ENCODE peak calls at places on chromosome 17, in five cellular contexts. L, S, E, J and U are unnamed samples.

GRCh38 chr17:30556374-30557332 is 79.4 kb downstream of the GOSR1 start:
- DNase-seq in L (no peak), S (no peak), E (no peak), J (no peak), U (no peak)

GRCh38 chr17:7591596-7591995 is 1.7 kb upstream of the SOX15 start:
- DNase-seq in L (no peak), S (no peak), E (no peak), J (no peak), U (no peak)

GRCh38 chr17:72554508-72554907 is 433.7 kb downstream of the SOX9 start:
- DNase-seq in L (no peak), S (no peak), E (no peak), J (no peak), U (no peak)

GRCh38 chr17:80425835-80426426 is 11.0 kb downstream of the ENDOV start:
- DNase-seq in L (no peak), S (no peak), E (no peak), J (no peak), U (no peak)

GRCh38 chr17:49985310-49985990 is 9.6 kb downstream of the DLX3 start:
- DNase-seq in L (no peak), S (no peak), E (no peak), J (no peak), U (no peak)

GRCh38 chr17:29241015-29241963 is 5.4 kb upstream of the CRYBA1 start:
- DNase-seq in L (peak), S (no peak), E (peak), J (peak), U (peak)

GRCh38 chr17:82287849-82288601 is 14.5 kb upstream of the CSNK1D start:
- DNase-seq in L (peak), S (no peak), E (no peak), J (peak), U (peak)

GRCh38 chr17:81022371-81022729 is 12.6 kb upstream of the BAIAP2 start:
- DNase-seq in L (no peak), S (no peak), E (no peak), J (no peak), U (no peak)

GRCh38 chr17:27975146-27976011 is 67.1 kb upstream of the NLK start:
- DNase-seq in L (peak), S (no peak), E (no peak), J (no peak), U (no peak)

GRCh38 chr17:76439314-76439928 is 13.5 kb downstream of the UBE2O start:
- DNase-seq in L (no peak), S (no peak), E (no peak), J (no peak), U (no peak)

GRCh38 chr17:17906418-17907215 is 65.6 kb downstream of the TOM1L2 start:
- DNase-seq in L (no peak), S (no peak), E (no peak), J (no peak), U (no peak)

GRCh38 chr17:8791910-8792270 is 7.3 kb downstream of the MFSD6L start:
- DNase-seq in L (peak), S (no peak), E (no peak), J (no peak), U (no peak)

GRCh38 chr17:17303010-17303846 is at the start of gene NT5M:
- DNase-seq in L (peak), S (peak), E (peak), J (peak), U (peak)

GRCh38 chr17:80375186-80375585 is 39.8 kb upstream of the ENDOV start:
- DNase-seq in L (no peak), S (no peak), E (no peak), J (no peak), U (no peak)

GRCh38 chr17:80656590-80656989 is 112.0 kb downstream of the RPTOR start:
- DNase-seq in L (no peak), S (no peak), E (no peak), J (no peak), U (no peak)

GRCh38 chr17:1577186-1577585 is 14.6 kb upstream of the PITPNA start:
- DNase-seq in L (peak), S (no peak), E (no peak), J (peak), U (peak)

GRCh38 chr17:76953926-76954325 is 85.7 kb downstream of the MGAT5B start:
- DNase-seq in L (peak), S (peak), E (no peak), J (no peak), U (no peak)

GRCh38 chr17:50304781-50305404 is 30.6 kb downstream of the TMEM92 start:
- DNase-seq in L (peak), S (no peak), E (no peak), J (no peak), U (no peak)

GRCh38 chr17:68658999-68659780 is 58.0 kb upstream of the FAM20A start:
- DNase-seq in L (no peak), S (no peak), E (no peak), J (no peak), U (no peak)

GRCh38 chr17:50924800-50925199 is 58.6 kb upstream of the TOB1 start:
- DNase-seq in L (peak), S (no peak), E (no peak), J (no peak), U (no peak)

GRCh38 chr17:70276931-70277330 is 107.6 kb downstream of the KCNJ2 start:
- DNase-seq in L (peak), S (no peak), E (no peak), J (no peak), U (no peak)

GRCh38 chr17:49218941-49219913 is 8.7 kb downstream of the ABI3 start:
- DNase-seq in L (no peak), S (no peak), E (no peak), J (peak), U (no peak)

GRCh38 chr17:1730345-1731193 is 6.1 kb downstream of the WDR81 start:
- DNase-seq in L (no peak), S (no peak), E (no peak), J (no peak), U (no peak)